ENCODE peak calls at places on chromosomes 2 and 18, in six cellular contexts. One of them, this sample, is unnamed. For H3K4me1 and H3K27me3, the result is how much of the 10 kb centered on the place peaks cover.

GRCh38 chr2:9230051-9230802 is 23.6 kb downstream of the ASAP2 start:
- DNase-seq in effector memory CD4-positive, alpha-beta T cell: no peak
- DNase-seq in esophagus squamous epithelium: no peak
- DNase-seq in tibial artery: no peak
- DNase-seq in lung: no peak
- DNase-seq in heart left ventricle: peak
- DNase-seq in this sample: no peak

GRCh38 chr2:121063471-121063870 is 221.5 kb downstream of the TFCP2L1 start:
- DNase-seq in heart left ventricle: no peak
- DNase-seq in tibial artery: no peak
- DNase-seq in lung: no peak
- DNase-seq in effector memory CD4-positive, alpha-beta T cell: no peak
- DNase-seq in esophagus squamous epithelium: no peak
- DNase-seq in this sample: no peak

GRCh38 chr2:95166065-95166763 is 605 bp downstream of the ZNF2 start:
- DNase-seq in tibial artery: no peak
- DNase-seq in effector memory CD4-positive, alpha-beta T cell: no peak
- DNase-seq in esophagus squamous epithelium: no peak
- DNase-seq in heart left ventricle: no peak
- DNase-seq in lung: no peak
- DNase-seq in this sample: no peak

GRCh38 chr18:26747131-26747475 is 118.4 kb downstream of the AQP4 start:
- DNase-seq in lung: no peak
- DNase-seq in effector memory CD4-positive, alpha-beta T cell: no peak
- DNase-seq in heart left ventricle: no peak
- DNase-seq in tibial artery: no peak
- DNase-seq in esophagus squamous epithelium: no peak
- DNase-seq in this sample: no peak

GRCh38 chr2:58620127-58620526 is 379.0 kb upstream of the FANCL start:
- DNase-seq in esophagus squamous epithelium: no peak
- DNase-seq in lung: no peak
- DNase-seq in tibial artery: no peak
- DNase-seq in effector memory CD4-positive, alpha-beta T cell: no peak
- DNase-seq in heart left ventricle: no peak
- DNase-seq in this sample: no peak

GRCh38 chr2:237227190-237227988 is 141.7 kb downstream of the COPS8 start:
- DNase-seq in effector memory CD4-positive, alpha-beta T cell: no peak
- DNase-seq in esophagus squamous epithelium: no peak
- DNase-seq in heart left ventricle: no peak
- DNase-seq in tibial artery: no peak
- DNase-seq in lung: no peak
- DNase-seq in this sample: no peak

GRCh38 chr2:6506311-6507258 is 359.1 kb downstream of the CMPK2 start:
- DNase-seq in heart left ventricle: no peak
- DNase-seq in effector memory CD4-positive, alpha-beta T cell: no peak
- DNase-seq in lung: no peak
- DNase-seq in esophagus squamous epithelium: no peak
- DNase-seq in tibial artery: no peak
- DNase-seq in this sample: no peak

GRCh38 chr18:79394438-79395307 is 1.1 kb upstream of the NFATC1 start:
- DNase-seq in heart left ventricle: peak
- DNase-seq in esophagus squamous epithelium: no peak
- DNase-seq in tibial artery: peak
- DNase-seq in effector memory CD4-positive, alpha-beta T cell: peak
- DNase-seq in lung: no peak
- DNase-seq in this sample: no peak

GRCh38 chr2:3633089-3633981 is 24.7 kb upstream of the ALLC start:
- DNase-seq in tibial artery: peak
- DNase-seq in heart left ventricle: peak
- DNase-seq in effector memory CD4-positive, alpha-beta T cell: no peak
- DNase-seq in esophagus squamous epithelium: no peak
- DNase-seq in lung: no peak
- DNase-seq in this sample: no peak

GRCh38 chr18:79780547-79780946 is 17.2 kb upstream of the KCNG2 start:
- DNase-seq in tibial artery: peak
- DNase-seq in heart left ventricle: no peak
- DNase-seq in lung: no peak
- DNase-seq in esophagus squamous epithelium: no peak
- DNase-seq in effector memory CD4-positive, alpha-beta T cell: no peak
- DNase-seq in this sample: no peak

GRCh38 chr2:112996635-112997034 is 8.6 kb upstream of the IL36A start:
- DNase-seq in effector memory CD4-positive, alpha-beta T cell: peak
- DNase-seq in heart left ventricle: no peak
- DNase-seq in esophagus squamous epithelium: no peak
- DNase-seq in lung: no peak
- DNase-seq in tibial artery: no peak
- DNase-seq in this sample: no peak

GRCh38 chr18:49548266-49548665 is 13.6 kb upstream of the LIPG start:
- DNase-seq in effector memory CD4-positive, alpha-beta T cell: no peak
- DNase-seq in lung: no peak
- DNase-seq in tibial artery: no peak
- DNase-seq in esophagus squamous epithelium: no peak
- DNase-seq in heart left ventricle: no peak
- DNase-seq in this sample: no peak

GRCh38 chr2:10277293-10278028 is 25.2 kb upstream of the HPCAL1 start:
- DNase-seq in lung: no peak
- DNase-seq in effector memory CD4-positive, alpha-beta T cell: no peak
- DNase-seq in tibial artery: no peak
- DNase-seq in esophagus squamous epithelium: no peak
- DNase-seq in heart left ventricle: no peak
- DNase-seq in this sample: no peak

GRCh38 chr2:148982282-148982681 is 56.2 kb upstream of the LYPD6B start:
- DNase-seq in tibial artery: no peak
- DNase-seq in heart left ventricle: no peak
- DNase-seq in lung: no peak
- DNase-seq in effector memory CD4-positive, alpha-beta T cell: no peak
- DNase-seq in esophagus squamous epithelium: no peak
- DNase-seq in this sample: no peak

GRCh38 chr2:32289165-32290054 is 11.7 kb downstream of the YIPF4 start:
- DNase-seq in heart left ventricle: no peak
- DNase-seq in effector memory CD4-positive, alpha-beta T cell: no peak
- DNase-seq in esophagus squamous epithelium: no peak
- DNase-seq in tibial artery: no peak
- DNase-seq in lung: no peak
- DNase-seq in this sample: no peak

GRCh38 chr2:12761109-12761508 is 44.4 kb downstream of the TRIB2 start:
- DNase-seq in heart left ventricle: no peak
- DNase-seq in esophagus squamous epithelium: no peak
- DNase-seq in lung: no peak
- DNase-seq in tibial artery: no peak
- DNase-seq in effector memory CD4-positive, alpha-beta T cell: no peak
- DNase-seq in this sample: no peak

GRCh38 chr2:207792244-207792785 is 22.6 kb upstream of the FZD5 start:
- DNase-seq in esophagus squamous epithelium: no peak
- DNase-seq in lung: no peak
- DNase-seq in heart left ventricle: no peak
- DNase-seq in tibial artery: no peak
- DNase-seq in effector memory CD4-positive, alpha-beta T cell: no peak
- DNase-seq in this sample: no peak

GRCh38 chr2:30235859-30236535 is 4.7 kb downstream of the LBH start:
- DNase-seq in tibial artery: no peak
- DNase-seq in lung: no peak
- DNase-seq in heart left ventricle: no peak
- DNase-seq in effector memory CD4-positive, alpha-beta T cell: no peak
- DNase-seq in esophagus squamous epithelium: no peak
- DNase-seq in this sample: no peak

GRCh38 chr2:218216336-218216673 is 684 bp upstream of the ARPC2 start:
- DNase-seq in tibial artery: peak
- DNase-seq in esophagus squamous epithelium: no peak
- DNase-seq in heart left ventricle: peak
- DNase-seq in effector memory CD4-positive, alpha-beta T cell: no peak
- DNase-seq in lung: no peak
- DNase-seq in this sample: no peak

GRCh38 chr2:219358170-219359075 is 25.9 kb upstream of the RESP18 start:
- DNase-seq in effector memory CD4-positive, alpha-beta T cell: no peak
- DNase-seq in heart left ventricle: no peak
- DNase-seq in lung: no peak
- DNase-seq in tibial artery: no peak
- DNase-seq in esophagus squamous epithelium: no peak
- DNase-seq in this sample: no peak

GRCh38 chr2:233867993-233868532 is at the start of gene MSL3B:
- DNase-seq in effector memory CD4-positive, alpha-beta T cell: peak
- DNase-seq in heart left ventricle: no peak
- DNase-seq in lung: peak
- DNase-seq in tibial artery: no peak
- DNase-seq in esophagus squamous epithelium: no peak
- DNase-seq in this sample: no peak

GRCh38 chr18:10399465-10399864 is 55.0 kb upstream of the APCDD1 start:
- DNase-seq in esophagus squamous epithelium: no peak
- DNase-seq in tibial artery: no peak
- DNase-seq in effector memory CD4-positive, alpha-beta T cell: no peak
- DNase-seq in heart left ventricle: no peak
- DNase-seq in lung: no peak
- DNase-seq in this sample: no peak
- H3K4me1 ChIP-seq in esophagus squamous epithelium: under half
- H3K4me1 ChIP-seq in tibial artery: under half
- H3K4me1 ChIP-seq in effector memory CD4-positive, alpha-beta T cell: under half
- H3K4me1 ChIP-seq in heart left ventricle: under half
- H3K4me1 ChIP-seq in lung: under half
- H3K4me1 ChIP-seq in this sample: under half

DNA sequence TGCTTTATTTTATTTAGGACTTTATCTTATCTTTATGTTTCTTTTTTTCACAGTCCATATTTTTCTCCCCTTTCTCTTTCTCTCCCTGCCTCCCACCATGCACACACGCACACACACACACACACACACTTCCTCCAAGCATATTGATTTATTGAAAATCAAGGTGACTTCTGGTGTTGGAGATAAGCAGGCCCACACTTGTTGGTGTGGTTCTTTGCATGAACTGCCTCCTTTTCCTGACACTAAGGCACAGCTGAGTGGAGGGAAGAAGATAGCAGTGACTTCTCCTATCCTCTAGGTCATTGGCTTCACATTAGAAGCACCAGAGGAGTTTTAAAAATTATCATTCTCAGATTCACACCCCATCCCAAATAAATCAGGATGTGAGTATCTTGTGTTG is 18.0 kb downstream of the TBR1 start:
- DNase-seq in lung: no peak
- DNase-seq in effector memory CD4-positive, alpha-beta T cell: no peak
- DNase-seq in esophagus squamous epithelium: no peak
- DNase-seq in tibial artery: no peak
- DNase-seq in heart left ventricle: no peak
- DNase-seq in this sample: no peak
- H3K27me3 ChIP-seq in lung: under half
- H3K27me3 ChIP-seq in effector memory CD4-positive, alpha-beta T cell: under half
- H3K27me3 ChIP-seq in esophagus squamous epithelium: under half
- H3K27me3 ChIP-seq in tibial artery: under half
- H3K27me3 ChIP-seq in heart left ventricle: half or more
- H3K27me3 ChIP-seq in this sample: under half

GRCh38 chr2:191688934-191689695 is 11.2 kb downstream of the NABP1 start:
- DNase-seq in effector memory CD4-positive, alpha-beta T cell: no peak
- DNase-seq in esophagus squamous epithelium: no peak
- DNase-seq in heart left ventricle: no peak
- DNase-seq in lung: no peak
- DNase-seq in tibial artery: no peak
- DNase-seq in this sample: no peak
- H3K4me1 ChIP-seq in effector memory CD4-positive, alpha-beta T cell: under half
- H3K4me1 ChIP-seq in esophagus squamous epithelium: under half
- H3K4me1 ChIP-seq in heart left ventricle: under half
- H3K4me1 ChIP-seq in lung: under half
- H3K4me1 ChIP-seq in tibial artery: under half
- H3K4me1 ChIP-seq in this sample: under half

GRCh38 chr2:235618039-235618438 is 124.2 kb downstream of the AGAP1 start:
- DNase-seq in esophagus squamous epithelium: no peak
- DNase-seq in effector memory CD4-positive, alpha-beta T cell: no peak
- DNase-seq in tibial artery: no peak
- DNase-seq in heart left ventricle: no peak
- DNase-seq in lung: no peak
- DNase-seq in this sample: no peak

GRCh38 chr2:235614900-235615712 is 121.3 kb downstream of the AGAP1 start:
- DNase-seq in esophagus squamous epithelium: no peak
- DNase-seq in heart left ventricle: peak
- DNase-seq in effector memory CD4-positive, alpha-beta T cell: no peak
- DNase-seq in lung: peak
- DNase-seq in tibial artery: peak
- DNase-seq in this sample: peak

GRCh38 chr2:235614176-235614860 is 120.5 kb downstream of the AGAP1 start:
- DNase-seq in heart left ventricle: no peak
- DNase-seq in tibial artery: no peak
- DNase-seq in esophagus squamous epithelium: no peak
- DNase-seq in effector memory CD4-positive, alpha-beta T cell: no peak
- DNase-seq in lung: no peak
- DNase-seq in this sample: no peak

GRCh38 chr2:235619544-235619943 is 125.7 kb downstream of the AGAP1 start:
- DNase-seq in esophagus squamous epithelium: no peak
- DNase-seq in lung: no peak
- DNase-seq in heart left ventricle: no peak
- DNase-seq in tibial artery: no peak
- DNase-seq in effector memory CD4-positive, alpha-beta T cell: no peak
- DNase-seq in this sample: no peak

GRCh38 chr2:235616846-235617245 is 123.0 kb downstream of the AGAP1 start:
- DNase-seq in tibial artery: no peak
- DNase-seq in effector memory CD4-positive, alpha-beta T cell: no peak
- DNase-seq in lung: no peak
- DNase-seq in heart left ventricle: no peak
- DNase-seq in esophagus squamous epithelium: no peak
- DNase-seq in this sample: no peak
- H3K27me3 ChIP-seq in tibial artery: under half
- H3K27me3 ChIP-seq in effector memory CD4-positive, alpha-beta T cell: under half
- H3K27me3 ChIP-seq in lung: under half
- H3K27me3 ChIP-seq in heart left ventricle: under half
- H3K27me3 ChIP-seq in esophagus squamous epithelium: under half
- H3K27me3 ChIP-seq in this sample: under half

This sample was measured in gastrocnemius medialis.